ENCODE peak calls at places on chromosome 5, in ten cellular contexts. One of them, this sample, is unnamed.

GRCh38 chr5:80481019-80481893 is 6.6 kb upstream of the FAM151B start:
- DNase-seq in transverse colon: peak
- DNase-seq in neural crest cell: peak
- DNase-seq in A549: peak
- DNase-seq in CD8-positive, alpha-beta T cell: peak
- DNase-seq in GM13977: peak
- DNase-seq in adrenal gland: peak
- DNase-seq in endodermal cell: peak
- DNase-seq in uterus: no peak
- DNase-seq in WTC11: peak
- DNase-seq in this sample: peak

GRCh38 chr5:36879274-36880033 is 2.9 kb downstream of the NIPBL start:
- DNase-seq in transverse colon: no peak
- DNase-seq in WTC11: no peak
- DNase-seq in A549: no peak
- DNase-seq in adrenal gland: no peak
- DNase-seq in endodermal cell: no peak
- DNase-seq in neural crest cell: no peak
- DNase-seq in GM13977: no peak
- DNase-seq in CD8-positive, alpha-beta T cell: no peak
- DNase-seq in uterus: no peak
- DNase-seq in this sample: no peak

GRCh38 chr5:106739127-106739526 is 931.6 kb downstream of the EFNA5 start:
- DNase-seq in adrenal gland: no peak
- DNase-seq in endodermal cell: no peak
- DNase-seq in A549: no peak
- DNase-seq in neural crest cell: no peak
- DNase-seq in WTC11: no peak
- DNase-seq in CD8-positive, alpha-beta T cell: no peak
- DNase-seq in uterus: no peak
- DNase-seq in GM13977: no peak
- DNase-seq in transverse colon: no peak
- DNase-seq in this sample: no peak

GRCh38 chr5:147685991-147686390 is 96.5 kb downstream of the JAKMIP2 start:
- DNase-seq in neural crest cell: no peak
- DNase-seq in GM13977: no peak
- DNase-seq in A549: no peak
- DNase-seq in endodermal cell: no peak
- DNase-seq in adrenal gland: no peak
- DNase-seq in CD8-positive, alpha-beta T cell: no peak
- DNase-seq in WTC11: no peak
- DNase-seq in transverse colon: no peak
- DNase-seq in uterus: no peak
- DNase-seq in this sample: no peak

GRCh38 chr5:128574041-128574440 is 36.0 kb upstream of the FBN2 start:
- DNase-seq in GM13977: no peak
- DNase-seq in WTC11: no peak
- DNase-seq in neural crest cell: no peak
- DNase-seq in transverse colon: no peak
- DNase-seq in A549: no peak
- DNase-seq in endodermal cell: no peak
- DNase-seq in uterus: no peak
- DNase-seq in adrenal gland: no peak
- DNase-seq in CD8-positive, alpha-beta T cell: no peak
- DNase-seq in this sample: no peak

GRCh38 chr5:100464418-100464817 is 70.8 kb upstream of the FAM174A start:
- DNase-seq in adrenal gland: no peak
- DNase-seq in uterus: no peak
- DNase-seq in CD8-positive, alpha-beta T cell: no peak
- DNase-seq in WTC11: no peak
- DNase-seq in GM13977: no peak
- DNase-seq in neural crest cell: no peak
- DNase-seq in endodermal cell: no peak
- DNase-seq in transverse colon: no peak
- DNase-seq in A549: no peak
- DNase-seq in this sample: no peak

GRCh38 chr5:9121597-9121996 is 424.3 kb downstream of the SEMA5A start:
- DNase-seq in transverse colon: no peak
- DNase-seq in WTC11: no peak
- DNase-seq in endodermal cell: no peak
- DNase-seq in uterus: no peak
- DNase-seq in A549: no peak
- DNase-seq in neural crest cell: no peak
- DNase-seq in adrenal gland: no peak
- DNase-seq in GM13977: no peak
- DNase-seq in CD8-positive, alpha-beta T cell: no peak
- DNase-seq in this sample: no peak

GRCh38 chr5:43469671-43470396 is 13.8 kb downstream of the TMEM267 start:
- DNase-seq in CD8-positive, alpha-beta T cell: no peak
- DNase-seq in uterus: no peak
- DNase-seq in A549: no peak
- DNase-seq in adrenal gland: no peak
- DNase-seq in endodermal cell: no peak
- DNase-seq in transverse colon: no peak
- DNase-seq in WTC11: no peak
- DNase-seq in GM13977: no peak
- DNase-seq in neural crest cell: no peak
- DNase-seq in this sample: no peak

DNA sequence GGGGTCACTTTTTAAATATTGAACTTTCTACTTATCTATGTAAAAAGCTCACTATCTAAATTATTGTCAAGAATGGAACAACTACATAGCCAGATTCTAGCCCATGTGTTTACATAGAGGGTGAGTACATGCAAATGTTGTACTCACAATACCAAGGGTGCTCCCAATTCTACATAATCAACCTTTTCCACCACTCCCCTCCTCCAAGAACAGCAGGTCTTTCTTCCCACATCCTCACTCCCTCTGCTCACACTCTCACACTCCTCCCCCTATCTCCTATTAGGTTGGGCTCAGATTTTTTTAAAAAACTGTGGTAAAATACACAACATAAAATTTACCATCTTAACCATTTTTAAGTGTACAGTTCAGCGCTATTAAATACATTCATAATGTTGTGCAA is 325.4 kb downstream of the ARL15 start:
- DNase-seq in transverse colon: no peak
- DNase-seq in CD8-positive, alpha-beta T cell: no peak
- DNase-seq in A549: no peak
- DNase-seq in WTC11: no peak
- DNase-seq in endodermal cell: no peak
- DNase-seq in adrenal gland: no peak
- DNase-seq in uterus: no peak
- DNase-seq in neural crest cell: no peak
- DNase-seq in GM13977: no peak
- DNase-seq in this sample: no peak
- TF ChIP-seq CTCF in transverse colon: no peak
- TF ChIP-seq CTCF in CD8-positive, alpha-beta T cell: no peak
- TF ChIP-seq CTCF in A549: no peak
- TF ChIP-seq CTCF in WTC11: no peak
- TF ChIP-seq CTCF in endodermal cell: no peak
- TF ChIP-seq CTCF in adrenal gland: no peak
- TF ChIP-seq CTCF in uterus: no peak
- TF ChIP-seq CTCF in neural crest cell: no peak
- TF ChIP-seq CTCF in GM13977: no peak
- TF ChIP-seq CTCF in this sample: no peak

DNA sequence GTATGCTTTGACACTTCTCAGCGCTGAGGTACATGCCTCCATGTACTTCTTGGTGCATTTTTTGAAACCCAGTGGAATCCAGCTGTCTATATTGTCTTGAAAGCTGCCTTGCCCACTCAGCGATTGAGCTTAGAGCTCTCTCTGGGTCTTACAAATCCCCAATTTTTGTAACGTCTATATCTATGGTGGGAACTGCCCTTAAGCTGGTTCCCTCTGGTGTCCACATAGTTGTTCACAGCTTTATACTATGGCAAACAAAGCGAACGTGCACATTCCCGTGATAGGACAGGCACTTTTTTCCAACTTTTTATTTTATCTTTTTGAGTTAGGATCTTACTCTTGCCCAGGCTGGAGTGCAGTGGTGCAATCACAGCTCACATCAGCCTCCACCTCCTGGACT is 20.9 kb downstream of the CDHR2 start:
- DNase-seq in neural crest cell: no peak
- DNase-seq in endodermal cell: no peak
- DNase-seq in WTC11: no peak
- DNase-seq in CD8-positive, alpha-beta T cell: no peak
- DNase-seq in adrenal gland: no peak
- DNase-seq in uterus: no peak
- DNase-seq in A549: no peak
- DNase-seq in GM13977: no peak
- DNase-seq in transverse colon: no peak
- DNase-seq in this sample: no peak
- TF ChIP-seq CTCF in neural crest cell: no peak
- TF ChIP-seq CTCF in endodermal cell: no peak
- TF ChIP-seq CTCF in WTC11: no peak
- TF ChIP-seq CTCF in CD8-positive, alpha-beta T cell: no peak
- TF ChIP-seq CTCF in adrenal gland: no peak
- TF ChIP-seq CTCF in uterus: no peak
- TF ChIP-seq CTCF in A549: no peak
- TF ChIP-seq CTCF in GM13977: no peak
- TF ChIP-seq CTCF in transverse colon: no peak
- TF ChIP-seq CTCF in this sample: no peak

GRCh38 chr5:7080501-7080900 is 315.4 kb upstream of the ADCY2 start:
- DNase-seq in CD8-positive, alpha-beta T cell: no peak
- DNase-seq in transverse colon: no peak
- DNase-seq in uterus: no peak
- DNase-seq in A549: no peak
- DNase-seq in adrenal gland: no peak
- DNase-seq in neural crest cell: no peak
- DNase-seq in GM13977: no peak
- DNase-seq in endodermal cell: no peak
- DNase-seq in WTC11: no peak
- DNase-seq in this sample: no peak

GRCh38 chr5:7074176-7074575 is 321.8 kb upstream of the ADCY2 start:
- DNase-seq in CD8-positive, alpha-beta T cell: no peak
- DNase-seq in WTC11: no peak
- DNase-seq in GM13977: no peak
- DNase-seq in adrenal gland: no peak
- DNase-seq in neural crest cell: no peak
- DNase-seq in endodermal cell: no peak
- DNase-seq in A549: no peak
- DNase-seq in transverse colon: no peak
- DNase-seq in uterus: no peak
- DNase-seq in this sample: no peak

GRCh38 chr5:7073666-7074065 is 322.3 kb upstream of the ADCY2 start:
- DNase-seq in uterus: no peak
- DNase-seq in WTC11: no peak
- DNase-seq in endodermal cell: no peak
- DNase-seq in transverse colon: no peak
- DNase-seq in GM13977: no peak
- DNase-seq in A549: no peak
- DNase-seq in neural crest cell: no peak
- DNase-seq in CD8-positive, alpha-beta T cell: no peak
- DNase-seq in adrenal gland: no peak
- DNase-seq in this sample: no peak

GRCh38 chr5:7078090-7078489 is 317.8 kb upstream of the ADCY2 start:
- DNase-seq in CD8-positive, alpha-beta T cell: no peak
- DNase-seq in adrenal gland: no peak
- DNase-seq in GM13977: no peak
- DNase-seq in endodermal cell: no peak
- DNase-seq in uterus: no peak
- DNase-seq in WTC11: no peak
- DNase-seq in transverse colon: no peak
- DNase-seq in A549: no peak
- DNase-seq in neural crest cell: no peak
- DNase-seq in this sample: no peak

DNA sequence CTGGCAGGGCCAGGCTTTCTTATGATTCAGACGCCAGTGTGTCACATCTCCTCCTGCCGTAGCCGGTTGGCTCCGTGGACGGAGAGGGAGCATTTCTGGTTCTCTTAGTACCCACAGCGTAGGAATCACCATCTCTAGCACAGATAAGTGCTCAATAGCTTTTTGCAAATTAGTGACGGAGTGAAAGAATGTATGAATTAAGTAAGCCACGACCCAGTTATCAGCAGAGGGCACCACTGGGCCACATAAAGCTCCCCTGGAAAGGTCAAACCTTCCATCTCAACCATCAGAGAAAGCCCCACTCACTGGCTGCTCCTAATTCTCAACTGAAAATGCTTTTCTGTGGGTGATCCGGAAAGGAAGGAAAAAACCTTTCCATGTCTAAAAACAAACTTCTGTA is 317.0 kb upstream of the ADCY2 start:
- DNase-seq in endodermal cell: peak
- DNase-seq in A549: no peak
- DNase-seq in uterus: no peak
- DNase-seq in WTC11: peak
- DNase-seq in GM13977: no peak
- DNase-seq in neural crest cell: peak
- DNase-seq in adrenal gland: peak
- DNase-seq in CD8-positive, alpha-beta T cell: no peak
- DNase-seq in transverse colon: no peak
- DNase-seq in this sample: no peak
- TF ChIP-seq CTCF in endodermal cell: peak
- TF ChIP-seq CTCF in A549: no peak
- TF ChIP-seq CTCF in uterus: no peak
- TF ChIP-seq CTCF in WTC11: no peak
- TF ChIP-seq CTCF in GM13977: peak
- TF ChIP-seq CTCF in neural crest cell: peak
- TF ChIP-seq CTCF in adrenal gland: no peak
- TF ChIP-seq CTCF in CD8-positive, alpha-beta T cell: no peak
- TF ChIP-seq CTCF in transverse colon: peak
- TF ChIP-seq CTCF in this sample: peak

GRCh38 chr5:169979871-169980270 is 424 bp downstream of the INSYN2B start:
- DNase-seq in WTC11: no peak
- DNase-seq in uterus: no peak
- DNase-seq in neural crest cell: no peak
- DNase-seq in CD8-positive, alpha-beta T cell: no peak
- DNase-seq in GM13977: no peak
- DNase-seq in adrenal gland: no peak
- DNase-seq in A549: no peak
- DNase-seq in transverse colon: no peak
- DNase-seq in endodermal cell: no peak
- DNase-seq in this sample: no peak

GRCh38 chr5:169978744-169979143 is 1.6 kb downstream of the INSYN2B start:
- DNase-seq in CD8-positive, alpha-beta T cell: no peak
- DNase-seq in A549: no peak
- DNase-seq in WTC11: no peak
- DNase-seq in transverse colon: no peak
- DNase-seq in uterus: no peak
- DNase-seq in adrenal gland: no peak
- DNase-seq in GM13977: no peak
- DNase-seq in endodermal cell: no peak
- DNase-seq in neural crest cell: no peak
- DNase-seq in this sample: no peak

DNA sequence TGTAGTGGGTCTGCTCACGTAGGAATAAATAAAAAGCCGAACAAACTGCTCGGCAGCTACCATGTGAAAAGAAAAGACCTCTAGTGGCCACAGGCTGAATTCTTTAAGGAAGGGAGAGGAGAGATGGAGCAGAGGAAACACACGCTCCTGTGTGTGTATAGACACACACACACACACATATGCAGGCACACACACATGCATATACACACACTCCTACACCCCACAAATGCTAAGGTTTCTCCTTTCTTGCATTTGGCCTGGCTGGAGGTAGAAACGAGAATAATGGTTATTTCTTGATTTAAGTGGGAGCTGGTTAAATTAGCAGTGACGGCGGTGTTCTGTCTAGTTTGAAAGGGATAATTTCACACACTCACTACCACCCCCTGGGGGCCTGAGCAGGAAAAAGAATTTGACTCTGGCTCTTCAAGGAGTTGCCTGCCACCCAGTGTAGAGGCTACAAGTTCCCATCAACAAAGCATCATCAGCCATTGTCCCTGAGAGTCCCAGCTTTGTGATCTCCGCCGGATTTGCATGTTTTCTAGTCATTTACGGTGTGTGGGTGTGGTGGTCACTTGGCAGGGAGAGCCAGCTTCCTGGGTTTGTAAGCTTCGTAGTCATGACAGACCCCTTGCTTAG is at the start of gene INSYN2B:
- DNase-seq in uterus: peak
- DNase-seq in transverse colon: peak
- DNase-seq in CD8-positive, alpha-beta T cell: no peak
- DNase-seq in GM13977: peak
- DNase-seq in adrenal gland: peak
- DNase-seq in WTC11: peak
- DNase-seq in A549: peak
- DNase-seq in neural crest cell: peak
- DNase-seq in endodermal cell: peak
- DNase-seq in this sample: peak
- TF ChIP-seq CTCF in uterus: peak
- TF ChIP-seq CTCF in transverse colon: peak
- TF ChIP-seq CTCF in CD8-positive, alpha-beta T cell: no peak
- TF ChIP-seq CTCF in GM13977: peak
- TF ChIP-seq CTCF in adrenal gland: peak
- TF ChIP-seq CTCF in WTC11: peak
- TF ChIP-seq CTCF in A549: peak
- TF ChIP-seq CTCF in neural crest cell: peak
- TF ChIP-seq CTCF in endodermal cell: peak
- TF ChIP-seq CTCF in this sample: peak

This sample was measured in glutamatergic neuron.